ENCODE peak calls at places on chromosome 21, in four cellular contexts. Y, H, V and E are unnamed samples.
A peak's percentile ranks its signal among the peaks of the same experiment; 100 is the strongest.

GRCh38 chr21:41258617-41259016 is 58.0 kb upstream of the FAM3B start:
- DNase-seq in Y (no peak), H (no peak), V (no peak), E (no peak)

GRCh38 chr21:28943631-28944030 is 49.0 kb downstream of the LTN1 start:
- DNase-seq in Y (no peak), H (no peak), V (no peak), E (no peak)

GRCh38 chr21:27807596-27807995 is 840.7 kb upstream of the ADAMTS5 start:
- DNase-seq in Y (no peak), H (no peak), V (no peak), E (no peak)

GRCh38 chr21:27480841-27481261 is 514.0 kb upstream of the ADAMTS5 start:
- DNase-seq in Y (no peak), H (no peak), V (no peak), E (no peak)

GRCh38 chr21:28336299-28336698 is 656.4 kb downstream of the LTN1 start:
- DNase-seq in Y (peak; percentile 28), H (no peak), V (peak; percentile 10), E (peak; percentile 28)

GRCh38 chr21:37032293-37032692 is 25.8 kb downstream of the RIPPLY3 start:
- DNase-seq in Y (no peak), H (no peak), V (no peak), E (no peak)

GRCh38 chr21:41659791-41660560 is 106.9 kb downstream of the RIPK4 start:
- DNase-seq in Y (peak; percentile 48), H (no peak), V (no peak), E (no peak)

GRCh38 chr21:38645282-38645681 is 147.0 kb upstream of the ERG start:
- DNase-seq in Y (no peak), H (no peak), V (no peak), E (no peak)

GRCh38 chr21:44766014-44766817 is 35.4 kb downstream of the UBE2G2 start:
- DNase-seq in Y (no peak), H (no peak), V (no peak), E (no peak)

GRCh38 chr21:44432841-44433790 is 22.2 kb upstream of the LRRC3 start:
- DNase-seq in Y (no peak), H (no peak), V (no peak), E (peak; percentile 80)

GRCh38 chr21:18499761-18500376 is 96.3 kb upstream of the TMPRSS15 start:
- DNase-seq in Y (peak; percentile 56), H (no peak), V (no peak), E (peak; percentile 17)

GRCh38 chr21:15221799-15222386 is 157.1 kb upstream of the NRIP1 start:
- DNase-seq in Y (peak; percentile 18), H (no peak), V (no peak), E (no peak)

GRCh38 chr21:46191257-46191685 is 7.0 kb upstream of the SPATC1L start:
- DNase-seq in Y (peak; percentile 44), H (peak; percentile 51), V (no peak), E (peak; percentile 67)

GRCh38 chr21:28871388-28872015 is 121.2 kb downstream of the LTN1 start:
- DNase-seq in Y (no peak), H (no peak), V (no peak), E (no peak)

GRCh38 chr21:44464351-44464750 is 9.0 kb downstream of the LRRC3 start:
- DNase-seq in Y (no peak), H (no peak), V (no peak), E (no peak)

GRCh38 chr21:16079830-16080229 is 350.0 kb downstream of the USP25 start:
- DNase-seq in Y (no peak), H (no peak), V (peak; percentile 42), E (no peak)

GRCh38 chr21:46334351-46335140 is 10.6 kb downstream of the PCNT start:
- DNase-seq in Y (no peak), H (no peak), V (no peak), E (no peak)

GRCh38 chr21:28489197-28489596 is 503.5 kb downstream of the LTN1 start:
- DNase-seq in Y (no peak), H (no peak), V (no peak), E (no peak)

GRCh38 chr21:39125752-39126485 is 57.3 kb downstream of the PSMG1 start:
- DNase-seq in Y (peak; percentile 74), H (peak; percentile 54), V (peak; percentile 62), E (no peak)

GRCh38 chr21:45640001-45640887 is 3.3 kb upstream of the PCBP3 start:
- DNase-seq in Y (no peak), H (no peak), V (no peak), E (no peak)

GRCh38 chr21:45537111-45537745 is 5.0 kb downstream of the SLC19A1 start:
- DNase-seq in Y (no peak), H (peak; percentile 29), V (no peak), E (no peak)

GRCh38 chr21:42319851-42320602 is 4.8 kb upstream of the TFF3 start:
- DNase-seq in Y (no peak), H (no peak), V (no peak), E (peak; percentile 77)

GRCh38 chr21:36908260-36908908 is 58.1 kb downstream of the HLCS start:
- DNase-seq in Y (no peak), H (no peak), V (no peak), E (no peak)

GRCh38 chr21:36910581-36911307 is 55.7 kb downstream of the HLCS start:
- DNase-seq in Y (no peak), H (no peak), V (no peak), E (peak; percentile 79)

GRCh38 chr21:21688877-21689276 is 690.7 kb downstream of the NCAM2 start:
- DNase-seq in Y (peak; percentile 24), H (no peak), V (no peak), E (no peak)

GRCh38 chr21:38814126-38815059 is 8.7 kb downstream of the ETS2 start:
- DNase-seq in Y (no peak), H (no peak), V (no peak), E (no peak)

GRCh38 chr21:46093668-46094400 is 4.1 kb upstream of the COL6A2 start:
- DNase-seq in Y (no peak), H (peak; percentile 39), V (peak; percentile 2), E (no peak)

GRCh38 chr21:16879479-16879878 is 633.4 kb upstream of the CXADR start:
- DNase-seq in Y (no peak), H (no peak), V (no peak), E (no peak)

GRCh38 chr21:45575993-45576837 is 34.0 kb upstream of the SLC19A1 start:
- DNase-seq in Y (no peak), H (peak; percentile 24), V (no peak), E (no peak)

GRCh38 chr21:39712976-39713375 is 32.0 kb upstream of the IGSF5 start:
- DNase-seq in Y (peak; percentile 5), H (no peak), V (no peak), E (no peak)

GRCh38 chr21:29538115-29538514 is 239.4 kb downstream of the BACH1 start:
- DNase-seq in Y (no peak), H (no peak), V (no peak), E (no peak)

GRCh38 chr21:32278518-32279376 is at the start of gene MIS18A:
- DNase-seq in Y (peak; percentile 92), H (peak; percentile 98), V (peak; percentile 91), E (peak; percentile 99)
- TF ChIP-seq POLR2A in Y (peak; percentile 64), H (peak; percentile 57), V (peak; percentile 80), E (no peak)

GRCh38 chr21:34885125-34885524 is 164.0 kb downstream of the RUNX1 start:
- DNase-seq in Y (peak; percentile 59), H (no peak), V (no peak), E (no peak)

GRCh38 chr21:34887729-34888568 is 161.2 kb downstream of the RUNX1 start:
- DNase-seq in Y (peak; percentile 91), H (peak; percentile 73), V (peak; percentile 62), E (peak; percentile 95)

GRCh38 chr21:34884346-34884929 is 164.7 kb downstream of the RUNX1 start:
- DNase-seq in Y (no peak), H (no peak), V (no peak), E (no peak)

GRCh38 chr21:34886554-34887385 is 162.3 kb downstream of the RUNX1 start:
- DNase-seq in Y (peak; percentile 66), H (peak; percentile 55), V (no peak), E (peak; percentile 90)

DNA sequence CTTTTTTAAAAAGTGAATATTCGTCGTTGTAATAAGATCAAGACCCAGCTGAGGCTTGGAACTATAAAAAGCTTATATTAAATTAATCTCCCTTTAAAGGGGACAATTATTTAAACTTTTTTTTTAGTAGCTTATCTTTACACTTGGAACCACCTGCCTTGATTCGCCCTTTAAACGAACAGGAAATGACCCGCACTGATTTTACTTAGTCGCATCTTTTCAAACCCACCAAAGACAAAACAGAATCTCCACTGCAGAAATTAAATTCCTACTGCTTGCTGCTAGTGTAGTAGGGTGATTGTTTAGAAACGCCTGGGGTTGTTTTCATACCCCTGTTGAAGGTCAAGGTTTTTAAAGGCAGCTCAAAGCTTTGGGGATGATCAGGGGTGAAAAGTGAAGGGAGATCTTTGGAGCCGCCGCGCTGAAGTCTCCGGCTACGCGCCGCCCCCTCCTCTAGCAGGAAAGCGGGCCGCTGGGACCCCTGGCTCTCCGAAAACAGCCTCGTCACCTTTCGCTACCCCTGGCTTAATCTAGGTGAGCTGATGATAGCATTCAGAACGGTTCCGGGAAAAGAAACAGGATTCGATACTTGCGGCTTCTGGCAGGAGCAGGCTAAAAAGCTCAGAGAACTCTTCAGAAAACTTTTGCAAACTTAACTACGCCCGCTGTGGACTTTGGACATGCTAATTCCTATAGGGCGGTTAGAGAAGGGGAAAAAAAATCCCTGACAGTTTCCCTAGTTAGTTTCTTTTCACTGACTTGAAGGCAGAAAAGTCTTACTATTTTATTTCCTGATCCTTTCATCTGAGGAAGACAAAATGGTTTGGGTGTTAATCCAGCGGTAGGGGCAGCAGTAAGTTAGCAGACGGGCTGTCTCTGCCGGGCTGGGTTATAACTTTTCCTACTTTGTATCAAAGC is 163.2 kb downstream of the RUNX1 start:
- DNase-seq in Y (no peak), H (peak; percentile 55), V (no peak), E (no peak)
- H3K4me3 ChIP-seq in Y (peak overlapping the region; percentile 99), H (peak overlapping the region; percentile 47), V (peak overlapping the region; percentile 83), E (peak overlapping the region; percentile 74)

DNA sequence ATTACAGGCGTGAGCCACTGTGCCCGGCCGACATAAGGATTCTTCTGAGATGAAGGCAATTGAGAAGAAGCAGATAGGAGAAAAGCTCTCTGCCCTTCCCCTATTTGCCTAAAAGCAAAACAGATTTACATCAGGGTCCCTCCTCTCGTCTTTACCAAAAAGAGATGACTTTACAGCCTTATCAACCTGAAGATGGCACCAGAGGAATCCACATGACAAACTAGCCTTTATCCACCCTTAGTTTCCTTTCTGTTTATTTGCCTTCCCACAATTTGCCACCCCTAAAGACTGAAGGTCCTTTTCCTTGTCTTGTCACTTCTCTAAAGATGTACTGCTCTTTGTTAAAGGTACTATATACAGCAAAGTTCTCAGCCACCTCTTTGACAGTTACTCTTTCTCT is 70.7 kb upstream of the KRTAP19-8 start:
- DNase-seq in Y (peak; percentile 41), H (no peak), V (no peak), E (no peak)
- TF ChIP-seq CTCF in Y (peak; percentile 6), H (no peak), V (no peak), E (no peak)

DNA sequence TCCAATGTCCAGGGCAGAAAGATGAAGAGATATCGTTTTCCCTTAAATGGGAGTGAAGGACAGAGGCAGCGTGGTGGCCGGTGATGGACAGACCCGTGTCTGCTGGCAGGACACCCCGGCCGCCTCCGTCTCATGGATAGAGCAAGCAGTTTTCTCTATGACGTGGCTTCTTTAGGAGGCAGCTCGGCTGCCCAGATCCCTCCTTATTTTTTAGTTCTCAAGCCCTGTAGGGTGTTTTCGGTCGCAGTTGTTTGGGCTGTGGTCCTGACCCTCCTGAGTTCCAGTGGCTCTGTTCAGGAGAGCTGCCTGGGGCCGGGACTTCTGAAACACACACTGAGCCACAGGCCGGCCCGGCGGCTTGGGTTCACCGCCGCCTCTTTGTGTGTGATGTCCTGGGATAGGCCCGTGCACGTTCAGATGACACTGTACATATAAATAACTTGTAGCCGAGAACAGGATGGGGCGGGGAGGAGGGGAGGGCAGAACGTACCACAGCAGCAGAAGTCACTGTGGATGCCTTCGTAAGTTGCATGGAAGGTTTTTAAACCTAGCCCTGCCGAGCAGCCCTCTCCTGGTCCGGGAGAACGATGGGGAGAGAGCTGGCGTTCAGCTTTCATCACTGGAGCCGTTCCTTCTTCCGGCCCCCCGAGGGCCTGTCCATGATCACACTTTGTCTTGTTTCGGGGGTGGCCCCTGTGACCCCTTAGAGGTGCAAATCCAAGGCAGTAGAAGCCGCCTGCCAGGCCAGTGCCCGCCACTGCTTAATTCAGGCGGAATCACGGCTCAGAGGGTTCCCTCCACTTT is 65.2 kb downstream of the SIK1 start:
- DNase-seq in Y (no peak), H (no peak), V (peak; percentile 93), E (peak; percentile 86)
- TF ChIP-seq POLR2A in Y (no peak), H (no peak), V (peak; percentile 66), E (no peak)